ENCODE peak calls at places on chromosomes 11 and 22, in five cellular contexts. One of them, this sample, is unnamed.

GRCh38 chr22:45832959-45833580 is 143.9 kb downstream of the WNT7B start:
- DNase-seq in hypothalamus: no peak
- DNase-seq in stimulated activated CD8-positive, alpha-beta memory T cell treated with anti-CD3 and anti-CD28 coated beads, Interleukin-7, amount 100 ng/mL, for 48 hours: no peak
- DNase-seq in NCI-H460: no peak
- DNase-seq in GOT3: no peak
- DNase-seq in this sample: no peak

GRCh38 chr22:17302616-17303015 is 66.6 kb upstream of the CECR2 start:
- DNase-seq in hypothalamus: no peak
- DNase-seq in stimulated activated CD8-positive, alpha-beta memory T cell treated with anti-CD3 and anti-CD28 coated beads, Interleukin-7, amount 100 ng/mL, for 48 hours: no peak
- DNase-seq in NCI-H460: no peak
- DNase-seq in GOT3: no peak
- DNase-seq in this sample: no peak

GRCh38 chr22:49701380-49702067 is 126.1 kb downstream of the BRD1 start:
- DNase-seq in hypothalamus: no peak
- DNase-seq in stimulated activated CD8-positive, alpha-beta memory T cell treated with anti-CD3 and anti-CD28 coated beads, Interleukin-7, amount 100 ng/mL, for 48 hours: no peak
- DNase-seq in NCI-H460: no peak
- DNase-seq in GOT3: no peak
- DNase-seq in this sample: no peak

GRCh38 chr11:66950113-66950535 is 8.1 kb downstream of the PC start:
- DNase-seq in hypothalamus: no peak
- DNase-seq in stimulated activated CD8-positive, alpha-beta memory T cell treated with anti-CD3 and anti-CD28 coated beads, Interleukin-7, amount 100 ng/mL, for 48 hours: no peak
- DNase-seq in NCI-H460: peak
- DNase-seq in GOT3: no peak
- DNase-seq in this sample: peak

GRCh38 chr11:93220078-93220477 is 22.3 kb upstream of the SLC36A4 start:
- DNase-seq in hypothalamus: no peak
- DNase-seq in stimulated activated CD8-positive, alpha-beta memory T cell treated with anti-CD3 and anti-CD28 coated beads, Interleukin-7, amount 100 ng/mL, for 48 hours: no peak
- DNase-seq in NCI-H460: no peak
- DNase-seq in GOT3: no peak
- DNase-seq in this sample: peak

GRCh38 chr11:111452817-111453607 is 59.2 kb downstream of the BTG4 start:
- DNase-seq in hypothalamus: no peak
- DNase-seq in stimulated activated CD8-positive, alpha-beta memory T cell treated with anti-CD3 and anti-CD28 coated beads, Interleukin-7, amount 100 ng/mL, for 48 hours: no peak
- DNase-seq in NCI-H460: no peak
- DNase-seq in GOT3: no peak
- DNase-seq in this sample: no peak

GRCh38 chr22:37601540-37602442 is 6.8 kb upstream of the GGA1 start:
- DNase-seq in hypothalamus: no peak
- DNase-seq in stimulated activated CD8-positive, alpha-beta memory T cell treated with anti-CD3 and anti-CD28 coated beads, Interleukin-7, amount 100 ng/mL, for 48 hours: no peak
- DNase-seq in NCI-H460: peak
- DNase-seq in GOT3: no peak
- DNase-seq in this sample: peak

GRCh38 chr11:9922806-9923205 is 258.9 kb downstream of the SWAP70 start:
- DNase-seq in hypothalamus: no peak
- DNase-seq in stimulated activated CD8-positive, alpha-beta memory T cell treated with anti-CD3 and anti-CD28 coated beads, Interleukin-7, amount 100 ng/mL, for 48 hours: no peak
- DNase-seq in NCI-H460: no peak
- DNase-seq in GOT3: no peak
- DNase-seq in this sample: no peak

GRCh38 chr22:48588151-48588880 is 1239.4 kb downstream of the BRD1 start:
- DNase-seq in hypothalamus: no peak
- DNase-seq in stimulated activated CD8-positive, alpha-beta memory T cell treated with anti-CD3 and anti-CD28 coated beads, Interleukin-7, amount 100 ng/mL, for 48 hours: no peak
- DNase-seq in NCI-H460: no peak
- DNase-seq in GOT3: no peak
- DNase-seq in this sample: no peak

GRCh38 chr11:16632295-16633200 is 105.9 kb upstream of the C11orf58 start:
- DNase-seq in hypothalamus: no peak
- DNase-seq in stimulated activated CD8-positive, alpha-beta memory T cell treated with anti-CD3 and anti-CD28 coated beads, Interleukin-7, amount 100 ng/mL, for 48 hours: no peak
- DNase-seq in NCI-H460: no peak
- DNase-seq in GOT3: no peak
- DNase-seq in this sample: no peak

GRCh38 chr11:76977791-76978190 is 56.4 kb upstream of the B3GNT6 start:
- DNase-seq in hypothalamus: no peak
- DNase-seq in stimulated activated CD8-positive, alpha-beta memory T cell treated with anti-CD3 and anti-CD28 coated beads, Interleukin-7, amount 100 ng/mL, for 48 hours: no peak
- DNase-seq in NCI-H460: no peak
- DNase-seq in GOT3: no peak
- DNase-seq in this sample: no peak

GRCh38 chr11:116697011-116697410 is 75.8 kb downstream of the BUD13 start:
- DNase-seq in hypothalamus: no peak
- DNase-seq in stimulated activated CD8-positive, alpha-beta memory T cell treated with anti-CD3 and anti-CD28 coated beads, Interleukin-7, amount 100 ng/mL, for 48 hours: no peak
- DNase-seq in NCI-H460: no peak
- DNase-seq in GOT3: no peak
- DNase-seq in this sample: peak

GRCh38 chr11:72589802-72590761 is 84.1 kb downstream of the PDE2A start:
- DNase-seq in hypothalamus: no peak
- DNase-seq in stimulated activated CD8-positive, alpha-beta memory T cell treated with anti-CD3 and anti-CD28 coated beads, Interleukin-7, amount 100 ng/mL, for 48 hours: no peak
- DNase-seq in NCI-H460: peak
- DNase-seq in GOT3: no peak
- DNase-seq in this sample: no peak

GRCh38 chr11:71474141-71474770 is 21.3 kb downstream of the NADSYN1 start:
- DNase-seq in hypothalamus: no peak
- DNase-seq in stimulated activated CD8-positive, alpha-beta memory T cell treated with anti-CD3 and anti-CD28 coated beads, Interleukin-7, amount 100 ng/mL, for 48 hours: no peak
- DNase-seq in NCI-H460: no peak
- DNase-seq in GOT3: no peak
- DNase-seq in this sample: no peak

GRCh38 chr11:70537576-70538571 is 139.5 kb downstream of the CTTN start:
- DNase-seq in hypothalamus: no peak
- DNase-seq in stimulated activated CD8-positive, alpha-beta memory T cell treated with anti-CD3 and anti-CD28 coated beads, Interleukin-7, amount 100 ng/mL, for 48 hours: no peak
- DNase-seq in NCI-H460: no peak
- DNase-seq in GOT3: no peak
- DNase-seq in this sample: peak

GRCh38 chr11:116073854-116074837 is 569.9 kb upstream of the CADM1 start:
- DNase-seq in hypothalamus: no peak
- DNase-seq in stimulated activated CD8-positive, alpha-beta memory T cell treated with anti-CD3 and anti-CD28 coated beads, Interleukin-7, amount 100 ng/mL, for 48 hours: no peak
- DNase-seq in NCI-H460: no peak
- DNase-seq in GOT3: no peak
- DNase-seq in this sample: no peak

GRCh38 chr11:112785717-112786116 is 175.5 kb upstream of the NCAM1 start:
- DNase-seq in hypothalamus: no peak
- DNase-seq in stimulated activated CD8-positive, alpha-beta memory T cell treated with anti-CD3 and anti-CD28 coated beads, Interleukin-7, amount 100 ng/mL, for 48 hours: no peak
- DNase-seq in NCI-H460: no peak
- DNase-seq in GOT3: no peak
- DNase-seq in this sample: no peak

This sample was measured in trophoblast cell.